ENCODE peak calls at places on chromosomes 6 and 20, in ten cellular contexts. One of them, this sample, is unnamed.

GRCh38 chr6:11207199-11207968 is 25.1 kb downstream of the NEDD9 start:
- DNase-seq in esophagus squamous epithelium: no peak
- DNase-seq in IMR-90: peak
- DNase-seq in HepG2: peak
- DNase-seq in gastrocnemius medialis: peak
- DNase-seq in A549: peak
- DNase-seq in testis: peak
- DNase-seq in adrenal gland: peak
- DNase-seq in body of pancreas: peak
- DNase-seq in Peyer's patch: peak
- DNase-seq in this sample: peak

GRCh38 chr20:19789446-19789845 is 31.4 kb downstream of the RIN2 start:
- DNase-seq in body of pancreas: no peak
- DNase-seq in A549: no peak
- DNase-seq in gastrocnemius medialis: no peak
- DNase-seq in esophagus squamous epithelium: no peak
- DNase-seq in IMR-90: no peak
- DNase-seq in testis: no peak
- DNase-seq in adrenal gland: no peak
- DNase-seq in HepG2: no peak
- DNase-seq in Peyer's patch: no peak
- DNase-seq in this sample: no peak

GRCh38 chr6:119749341-119749740 is 399.8 kb upstream of the MAN1A1 start:
- DNase-seq in testis: no peak
- DNase-seq in adrenal gland: no peak
- DNase-seq in A549: no peak
- DNase-seq in HepG2: no peak
- DNase-seq in esophagus squamous epithelium: no peak
- DNase-seq in Peyer's patch: no peak
- DNase-seq in gastrocnemius medialis: no peak
- DNase-seq in body of pancreas: no peak
- DNase-seq in IMR-90: no peak
- DNase-seq in this sample: no peak

GRCh38 chr6:158761746-158762145 is 57.4 kb downstream of the EZR start:
- DNase-seq in esophagus squamous epithelium: no peak
- DNase-seq in testis: no peak
- DNase-seq in body of pancreas: no peak
- DNase-seq in Peyer's patch: peak
- DNase-seq in adrenal gland: no peak
- DNase-seq in gastrocnemius medialis: no peak
- DNase-seq in A549: no peak
- DNase-seq in IMR-90: no peak
- DNase-seq in HepG2: no peak
- DNase-seq in this sample: no peak

GRCh38 chr20:8721098-8721497 is 347.8 kb upstream of the PLCB4 start:
- DNase-seq in HepG2: peak
- DNase-seq in body of pancreas: peak
- DNase-seq in esophagus squamous epithelium: no peak
- DNase-seq in A549: peak
- DNase-seq in testis: peak
- DNase-seq in gastrocnemius medialis: no peak
- DNase-seq in adrenal gland: peak
- DNase-seq in Peyer's patch: peak
- DNase-seq in IMR-90: peak
- DNase-seq in this sample: peak

GRCh38 chr6:138287144-138287955 is 69.1 kb upstream of the PBOV1 start:
- DNase-seq in HepG2: peak
- DNase-seq in gastrocnemius medialis: no peak
- DNase-seq in A549: no peak
- DNase-seq in Peyer's patch: peak
- DNase-seq in testis: peak
- DNase-seq in IMR-90: no peak
- DNase-seq in body of pancreas: peak
- DNase-seq in esophagus squamous epithelium: no peak
- DNase-seq in adrenal gland: peak
- DNase-seq in this sample: peak

GRCh38 chr6:36858407-36858981 is 16.1 kb downstream of the PPIL1 start:
- DNase-seq in esophagus squamous epithelium: no peak
- DNase-seq in body of pancreas: no peak
- DNase-seq in IMR-90: peak
- DNase-seq in A549: no peak
- DNase-seq in adrenal gland: peak
- DNase-seq in HepG2: peak
- DNase-seq in gastrocnemius medialis: no peak
- DNase-seq in testis: peak
- DNase-seq in Peyer's patch: no peak
- DNase-seq in this sample: peak

GRCh38 chr6:128150376-128150775 is 249.5 kb upstream of the THEMIS start:
- DNase-seq in IMR-90: no peak
- DNase-seq in adrenal gland: no peak
- DNase-seq in body of pancreas: no peak
- DNase-seq in testis: no peak
- DNase-seq in gastrocnemius medialis: no peak
- DNase-seq in A549: no peak
- DNase-seq in Peyer's patch: no peak
- DNase-seq in HepG2: no peak
- DNase-seq in esophagus squamous epithelium: no peak
- DNase-seq in this sample: no peak

GRCh38 chr20:63768591-63769515 is 29.3 kb downstream of the SLC2A4RG start:
- DNase-seq in esophagus squamous epithelium: no peak
- DNase-seq in body of pancreas: no peak
- DNase-seq in HepG2: no peak
- DNase-seq in gastrocnemius medialis: no peak
- DNase-seq in Peyer's patch: no peak
- DNase-seq in testis: no peak
- DNase-seq in IMR-90: no peak
- DNase-seq in adrenal gland: no peak
- DNase-seq in A549: no peak
- DNase-seq in this sample: no peak

GRCh38 chr6:113734886-113735481 is 122.2 kb upstream of the MARCKS start:
- DNase-seq in Peyer's patch: no peak
- DNase-seq in testis: no peak
- DNase-seq in IMR-90: peak
- DNase-seq in adrenal gland: no peak
- DNase-seq in HepG2: no peak
- DNase-seq in body of pancreas: no peak
- DNase-seq in gastrocnemius medialis: no peak
- DNase-seq in esophagus squamous epithelium: no peak
- DNase-seq in A549: no peak
- DNase-seq in this sample: no peak

GRCh38 chr6:135830452-135830851 is 21.0 kb upstream of the PDE7B start:
- DNase-seq in esophagus squamous epithelium: no peak
- DNase-seq in body of pancreas: no peak
- DNase-seq in testis: no peak
- DNase-seq in IMR-90: peak
- DNase-seq in Peyer's patch: no peak
- DNase-seq in HepG2: no peak
- DNase-seq in adrenal gland: no peak
- DNase-seq in gastrocnemius medialis: no peak
- DNase-seq in A549: no peak
- DNase-seq in this sample: no peak

GRCh38 chr20:47007826-47008655 is 113.4 kb downstream of the EYA2 start:
- DNase-seq in testis: no peak
- DNase-seq in Peyer's patch: no peak
- DNase-seq in esophagus squamous epithelium: no peak
- DNase-seq in body of pancreas: no peak
- DNase-seq in HepG2: no peak
- DNase-seq in adrenal gland: no peak
- DNase-seq in gastrocnemius medialis: no peak
- DNase-seq in A549: no peak
- DNase-seq in IMR-90: no peak
- DNase-seq in this sample: no peak

GRCh38 chr6:30556714-30556963 is 350 bp upstream of the GNL1 start:
- DNase-seq in HepG2: no peak
- DNase-seq in IMR-90: no peak
- DNase-seq in A549: no peak
- DNase-seq in adrenal gland: peak
- DNase-seq in body of pancreas: peak
- DNase-seq in esophagus squamous epithelium: peak
- DNase-seq in gastrocnemius medialis: peak
- DNase-seq in Peyer's patch: peak
- DNase-seq in testis: peak
- DNase-seq in this sample: peak

GRCh38 chr6:1325471-1326309 is 13.8 kb downstream of the FOXQ1 start:
- DNase-seq in testis: no peak
- DNase-seq in gastrocnemius medialis: no peak
- DNase-seq in adrenal gland: no peak
- DNase-seq in HepG2: peak
- DNase-seq in body of pancreas: no peak
- DNase-seq in Peyer's patch: no peak
- DNase-seq in IMR-90: peak
- DNase-seq in esophagus squamous epithelium: no peak
- DNase-seq in A549: peak
- DNase-seq in this sample: no peak
- TF ChIP-seq POLR2A in testis: no peak
- TF ChIP-seq POLR2A in gastrocnemius medialis: no peak
- TF ChIP-seq POLR2A in adrenal gland: no peak
- TF ChIP-seq POLR2A in HepG2: peak
- TF ChIP-seq POLR2A in body of pancreas: no peak
- TF ChIP-seq POLR2A in Peyer's patch: no peak
- TF ChIP-seq POLR2A in IMR-90: no peak
- TF ChIP-seq POLR2A in esophagus squamous epithelium: no peak
- TF ChIP-seq POLR2A in A549: no peak
- TF ChIP-seq POLR2A in this sample: no peak

DNA sequence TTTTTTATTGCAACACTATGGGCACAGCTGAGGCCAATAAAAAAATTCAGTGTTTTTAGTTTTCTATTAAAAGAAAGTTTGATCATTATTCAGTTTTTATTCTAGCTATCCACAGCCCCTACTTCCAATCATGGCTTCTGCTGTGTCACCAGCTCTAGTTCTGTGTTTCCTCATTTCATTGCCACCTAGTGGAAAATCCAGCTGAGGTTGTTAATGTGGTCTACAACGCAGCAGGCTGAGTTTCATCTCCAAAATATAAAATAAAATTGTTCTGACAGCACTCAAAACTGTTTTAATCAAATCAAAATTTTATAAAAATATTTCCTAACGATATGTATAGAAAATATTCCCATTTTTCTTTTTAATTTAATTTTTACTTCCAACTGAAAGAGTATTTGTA is 13.6 kb downstream of the COL9A1 start:
- DNase-seq in IMR-90: no peak
- DNase-seq in A549: no peak
- DNase-seq in HepG2: peak
- DNase-seq in esophagus squamous epithelium: no peak
- DNase-seq in adrenal gland: no peak
- DNase-seq in gastrocnemius medialis: no peak
- DNase-seq in Peyer's patch: no peak
- DNase-seq in body of pancreas: no peak
- DNase-seq in testis: no peak
- DNase-seq in this sample: no peak
- TF ChIP-seq CTCF in IMR-90: peak
- TF ChIP-seq CTCF in A549: peak
- TF ChIP-seq CTCF in HepG2: peak
- TF ChIP-seq CTCF in esophagus squamous epithelium: no peak
- TF ChIP-seq CTCF in adrenal gland: no peak
- TF ChIP-seq CTCF in gastrocnemius medialis: no peak
- TF ChIP-seq CTCF in Peyer's patch: no peak
- TF ChIP-seq CTCF in body of pancreas: peak
- TF ChIP-seq CTCF in testis: no peak
- TF ChIP-seq CTCF in this sample: no peak

GRCh38 chr20:62642666-62643520 is 590 bp downstream of the SLCO4A1 start:
- DNase-seq in Peyer's patch: peak
- DNase-seq in esophagus squamous epithelium: no peak
- DNase-seq in HepG2: no peak
- DNase-seq in body of pancreas: peak
- DNase-seq in IMR-90: peak
- DNase-seq in A549: no peak
- DNase-seq in adrenal gland: no peak
- DNase-seq in gastrocnemius medialis: no peak
- DNase-seq in testis: peak
- DNase-seq in this sample: no peak
- H3K27ac ChIP-seq in Peyer's patch: peak
- H3K27ac ChIP-seq in esophagus squamous epithelium: peak
- H3K27ac ChIP-seq in HepG2: no peak
- H3K27ac ChIP-seq in body of pancreas: no peak
- H3K27ac ChIP-seq in IMR-90: no peak
- H3K27ac ChIP-seq in A549: peak
- H3K27ac ChIP-seq in adrenal gland: peak
- H3K27ac ChIP-seq in gastrocnemius medialis: peak
- H3K27ac ChIP-seq in testis: peak
- H3K27ac ChIP-seq in this sample: peak

GRCh38 chr6:3159805-3160781 is 2.7 kb upstream of the TUBB2A start:
- DNase-seq in IMR-90: no peak
- DNase-seq in gastrocnemius medialis: no peak
- DNase-seq in A549: no peak
- DNase-seq in body of pancreas: peak
- DNase-seq in HepG2: peak
- DNase-seq in esophagus squamous epithelium: peak
- DNase-seq in Peyer's patch: peak
- DNase-seq in adrenal gland: peak
- DNase-seq in testis: peak
- DNase-seq in this sample: no peak

GRCh38 chr6:3162067-3162497 is 4.7 kb upstream of the TUBB2A start:
- DNase-seq in HepG2: no peak
- DNase-seq in testis: no peak
- DNase-seq in A549: no peak
- DNase-seq in body of pancreas: peak
- DNase-seq in IMR-90: no peak
- DNase-seq in adrenal gland: no peak
- DNase-seq in gastrocnemius medialis: no peak
- DNase-seq in esophagus squamous epithelium: no peak
- DNase-seq in Peyer's patch: no peak
- DNase-seq in this sample: no peak

GRCh38 chr6:3163248-3163594 is 5.9 kb upstream of the TUBB2A start:
- DNase-seq in body of pancreas: no peak
- DNase-seq in A549: no peak
- DNase-seq in gastrocnemius medialis: no peak
- DNase-seq in adrenal gland: peak
- DNase-seq in esophagus squamous epithelium: no peak
- DNase-seq in testis: no peak
- DNase-seq in IMR-90: no peak
- DNase-seq in HepG2: no peak
- DNase-seq in Peyer's patch: no peak
- DNase-seq in this sample: no peak

GRCh38 chr6:3164388-3164787 is 7.0 kb upstream of the TUBB2A start:
- DNase-seq in adrenal gland: no peak
- DNase-seq in A549: no peak
- DNase-seq in IMR-90: no peak
- DNase-seq in HepG2: no peak
- DNase-seq in body of pancreas: no peak
- DNase-seq in testis: no peak
- DNase-seq in gastrocnemius medialis: no peak
- DNase-seq in Peyer's patch: no peak
- DNase-seq in esophagus squamous epithelium: no peak
- DNase-seq in this sample: no peak

DNA sequence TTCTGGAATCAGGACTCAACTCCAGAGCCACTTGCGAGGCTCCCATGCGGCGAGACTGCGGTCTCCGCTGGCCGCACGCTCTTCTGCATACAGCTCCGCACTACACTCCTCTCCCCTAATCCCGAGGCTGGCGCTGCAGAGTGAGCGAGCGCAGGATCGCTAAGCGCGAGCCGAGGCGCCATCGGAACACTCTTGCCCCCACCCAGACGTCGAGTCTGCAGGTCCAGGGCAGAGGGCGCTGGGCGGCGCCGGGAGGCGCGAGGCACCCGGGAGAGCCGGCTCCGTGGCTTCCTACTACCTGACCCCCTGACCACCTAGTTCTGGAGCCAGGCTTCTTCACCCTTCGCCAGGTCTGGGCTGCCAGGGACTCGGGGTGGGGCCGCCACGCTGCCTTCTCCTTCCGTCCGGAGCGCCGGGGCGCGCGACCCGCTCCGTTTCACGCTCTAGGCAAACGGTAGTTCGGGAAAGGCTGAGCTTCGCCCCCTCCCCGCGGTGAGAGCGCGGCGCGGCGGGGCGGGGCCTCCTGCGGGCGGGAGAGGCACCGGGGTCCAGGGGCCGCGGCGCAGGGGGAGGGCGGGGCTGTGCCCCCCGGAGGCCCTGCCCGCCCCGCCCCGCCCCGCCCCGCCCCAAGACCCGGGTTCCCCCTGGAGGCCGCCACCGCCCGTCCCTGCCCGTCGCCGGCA is 5.4 kb upstream of the TUBB2A start:
- DNase-seq in esophagus squamous epithelium: no peak
- DNase-seq in testis: peak
- DNase-seq in HepG2: peak
- DNase-seq in gastrocnemius medialis: peak
- DNase-seq in Peyer's patch: peak
- DNase-seq in A549: peak
- DNase-seq in adrenal gland: peak
- DNase-seq in body of pancreas: peak
- DNase-seq in IMR-90: peak
- DNase-seq in this sample: peak
- TF ChIP-seq POLR2A in esophagus squamous epithelium: no peak
- TF ChIP-seq POLR2A in testis: no peak
- TF ChIP-seq POLR2A in HepG2: peak
- TF ChIP-seq POLR2A in gastrocnemius medialis: peak
- TF ChIP-seq POLR2A in Peyer's patch: peak
- TF ChIP-seq POLR2A in A549: peak
- TF ChIP-seq POLR2A in adrenal gland: peak
- TF ChIP-seq POLR2A in body of pancreas: peak
- TF ChIP-seq POLR2A in IMR-90: peak
- TF ChIP-seq POLR2A in this sample: peak

This sample was measured in prostate gland.